ENCODE peak calls at places on chromosomes 11 and 22, in four cellular contexts. N, Z, U and J are unnamed samples.

GRCh38 chr22:46117206-46118199 is 32.8 kb upstream of the PPARA start:
- DNase-seq in N (peak; percentile 6), Z (no peak), U (no peak), J (no peak)

GRCh38 chr11:15150507-15150906 is 35.8 kb downstream of the INSC start:
- DNase-seq in N (no peak), Z (no peak), U (no peak), J (no peak)

GRCh38 chr11:1158681-1159525 is 1.1 kb downstream of the MUC5AC start:
- DNase-seq in N (no peak), Z (no peak), U (no peak), J (peak; percentile 12)

GRCh38 chr11:113373981-113374560 is 13.5 kb upstream of the ANKK1 start:
- DNase-seq in N (no peak), Z (no peak), U (no peak), J (peak; percentile 59)

GRCh38 chr11:121494355-121495099 is 41.8 kb upstream of the SORL1-AS1 start:
- DNase-seq in N (no peak), Z (no peak), U (no peak), J (peak; percentile 51)

GRCh38 chr11:63510360-63511130 is 4.7 kb downstream of the LGALS12 start:
- DNase-seq in N (no peak), Z (no peak), U (peak; percentile 61), J (peak; percentile 75)

GRCh38 chr22:23563111-23563510 is 17.0 kb downstream of the IGLL1 start:
- DNase-seq in N (no peak), Z (no peak), U (no peak), J (no peak)

GRCh38 chr22:46148336-46148735 is 2.0 kb upstream of the PPARA start:
- DNase-seq in N (no peak), Z (no peak), U (no peak), J (no peak)

GRCh38 chr11:108592591-108593213 is 866 bp downstream of the EXPH5 start:
- DNase-seq in N (no peak), Z (no peak), U (no peak), J (peak; percentile 27)

GRCh38 chr22:27099896-27100295 is 442.5 kb downstream of the MIAT start:
- DNase-seq in N (no peak), Z (no peak), U (no peak), J (no peak)

GRCh38 chr11:43942651-43943356 is 367 bp downstream of the C11orf96 start:
- DNase-seq in N (peak; percentile 46), Z (no peak), U (peak; percentile 54), J (no peak)

GRCh38 chr22:49344196-49344595 is 483.5 kb downstream of the BRD1 start:
- DNase-seq in N (no peak), Z (no peak), U (no peak), J (no peak)

GRCh38 chr11:128509990-128510389 is 77.4 kb downstream of the ETS1 start:
- DNase-seq in N (peak; percentile 42), Z (no peak), U (no peak), J (no peak)

GRCh38 chr11:6251120-6251733 is 8.4 kb upstream of the CCKBR start:
- DNase-seq in N (peak; percentile 74), Z (peak; percentile 64), U (peak; percentile 70), J (peak; percentile 87)

GRCh38 chr11:86627776-86628455 is 44.5 kb downstream of the ME3 start:
- DNase-seq in N (no peak), Z (no peak), U (peak; percentile 56), J (peak; percentile 38)

GRCh38 chr11:17786824-17787525 is 52.4 kb downstream of the KCNC1 start:
- DNase-seq in N (no peak), Z (peak; percentile 57), U (no peak), J (no peak)

GRCh38 chr11:72373163-72373562 is 61.2 kb downstream of the CLPB start:
- DNase-seq in N (no peak), Z (no peak), U (no peak), J (no peak)

GRCh38 chr11:72574046-72574445 is 100.2 kb downstream of the PDE2A start:
- DNase-seq in N (no peak), Z (no peak), U (no peak), J (no peak)

GRCh38 chr22:40855960-40856512 is 403 bp downstream of the ST13 start:
- DNase-seq in N (peak; percentile 19), Z (no peak), U (peak; percentile 50), J (no peak)

GRCh38 chr22:42596376-42596775 is 18.3 kb downstream of the POLDIP3 start:
- DNase-seq in N (no peak), Z (no peak), U (peak; percentile 69), J (peak; percentile 48)

GRCh38 chr22:26576026-26576680 is 13.8 kb downstream of the TPST2 start:
- DNase-seq in N (no peak), Z (no peak), U (no peak), J (no peak)

GRCh38 chr11:33712436-33712835 is 11.8 kb upstream of the C11orf91 start:
- DNase-seq in N (no peak), Z (no peak), U (no peak), J (no peak)

GRCh38 chr11:33706961-33707360 is 6.3 kb upstream of the C11orf91 start:
- DNase-seq in N (no peak), Z (no peak), U (no peak), J (no peak)

GRCh38 chr11:33706546-33706945 is 5.9 kb upstream of the C11orf91 start:
- DNase-seq in N (no peak), Z (no peak), U (no peak), J (no peak)

GRCh38 chr11:33708970-33709369 is 8.3 kb upstream of the C11orf91 start:
- DNase-seq in N (no peak), Z (no peak), U (no peak), J (no peak)

DNA sequence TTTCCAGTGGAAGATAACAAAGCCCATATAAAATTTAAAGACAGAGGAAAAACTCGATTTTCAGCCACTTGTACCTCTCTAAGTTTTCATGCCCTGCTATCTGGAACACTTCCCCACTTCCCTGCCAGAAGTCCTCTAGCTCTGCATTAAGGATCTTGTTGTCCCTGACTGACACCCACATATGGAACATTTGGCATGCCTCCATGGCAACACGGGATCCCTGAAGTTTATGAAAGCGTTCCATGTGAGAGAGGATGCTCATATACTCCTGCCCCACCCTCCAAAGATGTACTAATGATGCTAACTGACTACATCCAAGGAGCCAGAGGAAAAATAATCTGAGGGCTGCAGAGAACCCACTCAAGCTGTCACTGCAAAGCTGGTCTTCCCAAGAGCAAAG is 8.8 kb upstream of the C11orf91 start:
- DNase-seq in N (no peak), Z (no peak), U (no peak), J (no peak)
- TF ChIP-seq POLR2A in N (no peak), Z (no peak), U (no peak), J (no peak)

GRCh38 chr11:123246749-123247497 is 51.9 kb upstream of the CLMP start:
- DNase-seq in N (peak; percentile 75), Z (peak; percentile 55), U (peak; percentile 83), J (peak; percentile 93)
- H3K4me3 ChIP-seq in N (no peak overlapping the region), Z (no peak overlapping the region), U (no peak overlapping the region), J (no peak overlapping the region)

DNA sequence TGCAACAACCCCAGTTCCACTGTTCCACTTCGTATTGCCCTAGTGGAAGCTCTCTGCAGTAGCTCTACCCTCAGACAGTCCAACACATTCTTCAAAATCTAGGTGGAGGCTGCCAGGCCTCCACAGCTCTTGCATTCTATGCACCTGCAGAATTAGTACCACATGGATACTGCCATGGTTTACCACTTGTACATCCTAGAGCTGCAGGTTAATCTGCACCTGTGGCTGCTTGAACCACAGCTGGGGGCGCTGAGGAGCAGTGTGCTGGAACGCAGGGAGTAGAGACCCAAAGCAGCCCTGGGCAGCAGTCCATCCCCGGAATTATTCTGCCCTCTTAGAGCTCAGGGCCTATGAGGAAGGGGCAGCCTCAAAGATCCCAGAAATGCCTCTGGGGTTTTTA is 4.3 kb upstream of the CTSC start:
- DNase-seq in N (peak; percentile 6), Z (no peak), U (no peak), J (no peak)
- TF ChIP-seq CTCF in N (no peak), Z (no peak), U (no peak), J (no peak)

DNA sequence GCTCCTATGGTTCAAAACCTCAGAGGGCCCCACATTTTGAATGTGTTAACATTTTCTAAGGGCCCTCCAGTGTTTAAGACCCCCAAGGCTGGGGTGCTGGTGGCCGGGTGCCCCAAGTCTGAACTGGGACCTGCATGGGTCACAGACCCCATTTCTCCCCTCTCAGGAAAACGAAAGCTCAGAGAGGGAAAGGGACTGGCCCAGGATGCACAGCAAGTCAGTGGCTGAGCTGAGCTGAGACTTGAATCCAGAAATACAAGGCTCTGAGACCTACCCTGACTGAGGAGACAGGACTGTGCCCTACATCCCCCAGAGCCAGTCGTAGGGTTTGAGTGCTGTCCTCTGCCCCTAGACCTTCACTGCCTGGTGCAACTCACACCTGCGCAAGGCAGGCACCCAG is 4.2 kb downstream of the ACTN3 start:
- DNase-seq in N (no peak), Z (no peak), U (no peak), J (no peak)
- TF ChIP-seq POLR2A in N (no peak), Z (no peak), U (no peak), J (no peak)

GRCh38 chr11:69123593-69124545 is 31.9 kb upstream of the SMIM38 start:
- DNase-seq in N (peak; percentile 57), Z (no peak), U (no peak), J (no peak)

GRCh38 chr11:69121621-69122336 is 34.0 kb upstream of the SMIM38 start:
- DNase-seq in N (no peak), Z (no peak), U (no peak), J (no peak)

GRCh38 chr11:69121021-69121420 is 34.7 kb upstream of the SMIM38 start:
- DNase-seq in N (no peak), Z (no peak), U (peak; percentile 12), J (no peak)

GRCh38 chr11:69122337-69122641 is 33.4 kb upstream of the SMIM38 start:
- DNase-seq in N (no peak), Z (no peak), U (peak; percentile 25), J (no peak)

GRCh38 chr11:69122642-69123431 is 32.9 kb upstream of the SMIM38 start:
- DNase-seq in N (peak; percentile 99), Z (peak; percentile 92), U (peak; percentile 81), J (no peak)
- H3K4me3 ChIP-seq in N (peak overlapping the region; percentile 28), Z (peak overlapping the region; percentile 29), U (no peak overlapping the region), J (no peak overlapping the region)